ENCODE peak calls at places on chromosomes 13 and 19, in ten cellular contexts. N is cardiac fibroblast; O is stimulated activated CD4-positive, alpha-beta T cell treated with anti-CD3 and anti-CD28 coated beads, Interleukin-1b, Interleukin-23, amount 100 ng/mL, for 1 hour; K is cerebellar cortex; M is A172; L is iris pigment epithelial cell; Z is activated CD8-positive, alpha-beta memory T cell treated with anti-CD3 and anti-CD28 coated beads for 1 hour; R is fibroblast of the aortic adventitia; W is kidney glomerular epithelial cell; B is stimulated activated CD8-positive, alpha-beta memory T cell treated with anti-CD3 and anti-CD28 coated beads, Interleukin-12 subunit alpha, Interleukin-12 subunit beta, amount 100 ng/mL, for 4 hours. G is an unnamed sample.

GRCh38 chr19:45676851-45677263 is 8.8 kb downstream of the GIPR start:
- DNase-seq in W (no peak), B (peak; percentile 67), M (no peak), K (no peak), N (no peak), O (no peak), Z (peak; percentile 25), R (no peak), L (no peak), G (no peak)

GRCh38 chr13:49731766-49732165 is 40.5 kb upstream of the EBPL start:
- DNase-seq in L (peak; percentile 85), O (no peak), N (peak; percentile 77), W (no peak), B (no peak), K (no peak), R (peak; percentile 78), M (peak; percentile 33), Z (no peak), G (no peak)

GRCh38 chr19:42850981-42851717 is 28.4 kb downstream of the PSG1 start:
- DNase-seq in W (peak; percentile 91), L (peak; percentile 98), O (no peak), N (peak; percentile 99), Z (no peak), K (peak; percentile 88), R (peak; percentile 98), B (no peak), M (peak; percentile 99), G (peak; percentile 87)

GRCh38 chr13:40664100-40665060 is 2.1 kb downstream of the FOXO1 start:
- DNase-seq in B (peak; percentile 55), Z (peak; percentile 49), M (no peak), L (peak; percentile 58), R (peak; percentile 38), W (peak; percentile 28), K (no peak), N (peak; percentile 60), O (peak; percentile 50), G (peak; percentile 94)

GRCh38 chr13:36601186-36601585 is 72.6 kb upstream of the SERTM1 start:
- DNase-seq in K (no peak), M (no peak), L (no peak), O (no peak), Z (no peak), N (peak; percentile 1), B (no peak), R (no peak), W (no peak), G (no peak)

GRCh38 chr19:49507803-49508494 is 4.5 kb upstream of the FCGRT start:
- DNase-seq in Z (no peak), M (no peak), K (no peak), L (no peak), B (no peak), R (no peak), W (no peak), N (no peak), O (no peak), G (no peak)

GRCh38 chr13:28679628-28680027 is 20.7 kb downstream of the POMP start:
- DNase-seq in M (no peak), B (no peak), W (peak; percentile 4), N (peak; percentile 43), O (no peak), K (peak; percentile 27), Z (no peak), L (peak; percentile 32), R (peak; percentile 37), G (no peak)

GRCh38 chr13:24159921-24160324 is 597 bp upstream of the SPATA13 start:
- DNase-seq in K (no peak), B (no peak), M (no peak), W (peak; percentile 43), O (no peak), L (no peak), N (no peak), R (no peak), Z (no peak), G (no peak)

GRCh38 chr19:21698215-21698614 is 69.2 kb downstream of the ZNF100 start:
- DNase-seq in O (no peak), K (peak; percentile 67), R (peak; percentile 6), Z (no peak), M (peak; percentile 3), L (peak; percentile 31), N (peak; percentile 42), W (peak; percentile 36), B (no peak), G (no peak)

GRCh38 chr13:86813198-86813597 is 858.0 kb upstream of the SLITRK5 start:
- DNase-seq in M (no peak), L (no peak), K (no peak), O (no peak), B (no peak), R (no peak), Z (no peak), W (no peak), N (no peak), G (no peak)

GRCh38 chr13:41547253-41548000 is 90.1 kb downstream of the RGCC start:
- DNase-seq in L (no peak), K (peak; percentile 40), O (no peak), M (no peak), B (no peak), W (no peak), Z (no peak), N (peak; percentile 27), R (peak; percentile 28), G (no peak)

GRCh38 chr13:97934590-97934989 is 18.9 kb upstream of the IPO5 start:
- DNase-seq in O (no peak), K (no peak), B (no peak), L (no peak), N (no peak), Z (no peak), W (no peak), M (no peak), R (peak; percentile 82), G (no peak)

GRCh38 chr13:26326562-26326961 is 72.6 kb downstream of the CDK8 start:
- DNase-seq in R (no peak), M (no peak), B (no peak), Z (no peak), W (no peak), K (peak; percentile 49), O (no peak), L (no peak), N (no peak), G (no peak)